ENCODE peak calls at places on chromosomes 4 and X, in nine cellular contexts. Z is heart left ventricle, R is gastrocnemius medialis, I is IMR-90, N is prostate gland, L is sigmoid colon, S is tibial nerve, E is HepG2, C is ovary. Q is an unnamed sample.

GRCh38 chrX:87702795-87703194 is 185.2 kb downstream of the KLHL4 start:
- DNase-seq in Z (no peak), R (no peak), I (no peak), N (no peak), L (no peak), S (no peak), E (no peak), C (no peak), Q (no peak)

GRCh38 chr4:124806403-124806802 is 93.9 kb upstream of the ANKRD50 start:
- DNase-seq in Z (no peak), R (no peak), I (peak; percentile 63), N (no peak), L (no peak), S (no peak), E (no peak), C (no peak), Q (no peak)

GRCh38 chr4:156999175-156999517 is 27.5 kb upstream of the PDGFC start:
- DNase-seq in Z (no peak), R (no peak), I (peak; percentile 97), N (peak; percentile 67), L (no peak), S (no peak), E (peak; percentile 79), C (peak; percentile 32), Q (no peak)

GRCh38 chrX:37824491-37825224 is 22.7 kb downstream of the DYNLT3 start:
- DNase-seq in Z (no peak), R (no peak), I (no peak), N (no peak), L (no peak), S (no peak), E (no peak), C (no peak), Q (no peak)

GRCh38 chr4:32440391-32440790 is 1720.2 kb downstream of the PCDH7 start:
- DNase-seq in Z (no peak), R (no peak), I (no peak), N (no peak), L (no peak), S (no peak), E (no peak), C (no peak), Q (no peak)

GRCh38 chr4:7396186-7396585 is 38.5 kb downstream of the PSAPL1 start:
- DNase-seq in Z (no peak), R (no peak), I (no peak), N (no peak), L (no peak), S (no peak), E (no peak), C (no peak), Q (no peak)

GRCh38 chrX:84363674-84364073 is 138.6 kb downstream of the HDX start:
- DNase-seq in Z (no peak), R (no peak), I (no peak), N (no peak), L (no peak), S (no peak), E (no peak), C (no peak), Q (no peak)

GRCh38 chr4:184899261-184900134 is 73.7 kb upstream of the ACSL1 start:
- DNase-seq in Z (peak; percentile 36), R (no peak), I (peak; percentile 8), N (peak; percentile 83), L (no peak), S (no peak), E (no peak), C (no peak), Q (no peak)

GRCh38 chrX:71859637-71860036 is 51.0 kb upstream of the NHSL2 start:
- DNase-seq in Z (no peak), R (no peak), I (peak; percentile 33), N (no peak), L (no peak), S (no peak), E (peak; percentile 12), C (no peak), Q (no peak)

GRCh38 chr4:136985683-136986082 is 546.6 kb downstream of the PCDH18 start:
- DNase-seq in Z (no peak), R (no peak), I (no peak), N (no peak), L (no peak), S (no peak), E (no peak), C (no peak), Q (no peak)
- TF ChIP-seq POLR2A in Z (no peak), R (no peak), I (no peak), N (no peak), L (no peak), S (no peak), E (no peak), C (no peak), Q (no peak)

DNA sequence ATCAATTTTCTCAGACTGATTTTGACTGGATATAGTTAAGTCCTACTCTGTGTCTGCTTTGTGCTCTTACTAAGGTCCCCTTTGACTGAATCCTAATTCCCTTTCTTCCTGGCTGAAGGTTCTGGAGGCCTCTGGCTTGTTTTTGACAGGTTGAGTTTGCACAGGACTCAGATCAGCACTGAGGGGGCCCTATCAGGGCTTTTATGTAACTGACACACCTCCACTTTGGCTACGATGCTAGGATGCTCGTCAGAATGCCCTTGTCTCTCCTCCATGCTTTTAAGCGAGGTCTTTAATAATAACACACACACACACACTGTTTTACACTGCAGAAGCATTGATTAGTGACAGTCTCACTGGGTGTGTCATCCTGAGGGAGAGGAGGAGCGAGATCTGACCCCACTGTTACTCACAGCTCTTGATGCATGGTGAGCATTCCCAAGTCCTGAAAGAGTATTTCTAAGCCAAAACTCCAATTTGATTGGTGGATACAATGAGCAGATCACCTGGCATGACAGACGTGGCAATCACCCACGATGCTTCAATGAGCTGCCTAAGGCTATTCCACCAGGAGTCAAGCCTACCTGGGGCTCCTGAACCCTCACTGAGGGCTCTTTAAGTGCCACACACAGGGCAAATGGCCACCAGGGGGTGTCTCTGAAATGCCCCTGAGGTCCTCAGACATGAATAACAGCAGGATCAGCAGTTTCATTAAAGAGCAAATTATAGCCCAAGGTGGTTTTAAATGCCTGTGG is 130.4 kb upstream of the CPEB2 start:
- DNase-seq in Z (no peak), R (no peak), I (no peak), N (no peak), L (no peak), S (no peak), E (peak; percentile 3), C (no peak), Q (no peak)
- TF ChIP-seq CTCF in Z (no peak), R (no peak), I (peak; percentile 2), N (no peak), L (no peak), S (no peak), E (peak; percentile 34), C (no peak), Q (peak; percentile 11)

GRCh38 chr4:57462843-57463242 is 352.7 kb upstream of the IGFBP7 start:
- DNase-seq in Z (no peak), R (no peak), I (no peak), N (no peak), L (no peak), S (no peak), E (no peak), C (no peak), Q (no peak)

GRCh38 chr4:57460967-57461366 is 350.8 kb upstream of the IGFBP7 start:
- DNase-seq in Z (no peak), R (no peak), I (no peak), N (no peak), L (no peak), S (no peak), E (no peak), C (no peak), Q (no peak)

DNA sequence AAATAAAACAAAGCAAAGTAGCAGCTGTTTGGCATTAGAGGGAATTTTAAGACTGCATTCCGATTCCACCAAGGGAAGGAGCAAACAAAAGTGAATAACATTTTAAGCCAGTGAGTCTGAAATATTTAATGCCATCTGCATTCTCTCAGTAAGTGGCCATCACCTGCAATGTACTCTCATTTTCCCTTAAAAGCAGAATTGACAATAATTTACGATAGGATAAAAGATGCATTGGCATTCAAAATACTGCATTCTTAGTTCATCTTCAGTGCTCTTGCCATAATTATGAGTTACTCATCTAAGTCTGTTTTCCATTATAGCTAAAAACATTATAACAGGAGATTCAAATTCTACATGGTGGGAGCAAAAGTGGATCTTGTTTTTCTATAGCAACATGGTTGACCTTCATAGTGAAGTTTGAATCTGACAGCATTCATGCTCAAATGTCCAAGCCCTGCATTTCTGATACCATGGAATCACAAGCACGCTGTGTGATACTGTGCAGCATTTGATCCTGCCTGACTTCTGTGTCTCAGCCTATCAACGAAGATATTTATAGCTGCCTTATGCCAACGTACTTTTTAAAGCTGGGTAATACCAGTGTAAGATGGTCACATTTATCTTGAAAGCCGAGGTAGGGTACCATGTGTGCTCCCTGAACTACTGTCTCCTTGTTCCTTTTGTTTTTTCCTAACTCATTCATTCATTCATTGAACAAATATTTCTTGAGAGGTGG is 355.3 kb upstream of the IGFBP7 start:
- DNase-seq in Z (no peak), R (no peak), I (no peak), N (no peak), L (no peak), S (no peak), E (no peak), C (no peak), Q (no peak)
- H3K4me3 ChIP-seq in Z (no peak overlapping the region), R (no peak overlapping the region), I (no peak overlapping the region), N (no peak overlapping the region), L (no peak overlapping the region), S (no peak overlapping the region), E (no peak overlapping the region), C (no peak overlapping the region), Q (no peak overlapping the region)

GRCh38 chr4:779555-779954 is 46.4 kb downstream of the CPLX1 start:
- DNase-seq in Z (no peak), R (no peak), I (no peak), N (no peak), L (no peak), S (no peak), E (no peak), C (no peak), Q (no peak)

GRCh38 chr4:783133-783541 is 42.8 kb downstream of the CPLX1 start:
- DNase-seq in Z (no peak), R (no peak), I (no peak), N (no peak), L (peak; percentile 65), S (peak; percentile 10), E (no peak), C (no peak), Q (no peak)

GRCh38 chr4:780730-781492 is 45.0 kb downstream of the CPLX1 start:
- DNase-seq in Z (no peak), R (no peak), I (peak; percentile 10), N (no peak), L (no peak), S (no peak), E (no peak), C (no peak), Q (no peak)

GRCh38 chr4:784401-785331 is 41.3 kb downstream of the CPLX1 start:
- DNase-seq in Z (no peak), R (no peak), I (no peak), N (no peak), L (peak; percentile 64), S (peak; percentile 13), E (no peak), C (no peak), Q (no peak)

DNA sequence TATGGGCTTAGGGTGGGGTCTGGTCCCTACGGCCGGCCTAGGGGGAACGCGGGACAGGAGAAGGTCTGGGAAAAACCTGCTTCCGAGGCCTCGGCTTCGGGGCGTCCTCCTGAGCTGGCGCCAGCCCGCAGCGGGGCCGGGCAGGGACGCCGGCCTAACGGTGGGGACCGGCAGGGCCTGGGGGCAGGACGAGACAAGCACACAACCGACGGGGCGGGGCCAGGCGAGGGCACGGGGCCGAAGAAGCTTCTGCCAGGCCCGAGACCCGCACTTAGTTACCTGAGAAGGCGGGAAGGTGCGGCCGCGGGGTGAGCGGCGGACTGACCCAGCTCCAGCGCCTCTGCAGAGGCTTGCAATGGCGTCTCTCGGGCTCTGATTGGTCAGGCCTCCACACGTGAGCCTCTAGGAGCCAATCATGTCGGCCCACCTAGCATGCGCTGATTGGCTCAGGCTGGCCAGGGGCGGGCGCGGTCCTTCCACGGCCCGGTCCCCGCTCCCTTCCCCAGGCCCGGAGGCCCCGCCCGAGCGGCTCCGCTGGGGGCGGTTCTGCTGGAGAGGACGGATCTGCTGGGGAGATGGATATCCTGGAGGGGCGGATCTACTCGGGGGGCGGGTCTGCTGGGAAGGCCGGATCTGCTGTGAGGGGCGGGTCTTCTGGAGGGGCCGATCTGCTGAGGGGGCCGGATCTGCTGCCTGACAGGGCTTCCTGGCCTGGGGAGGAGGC is 44.3 kb downstream of the CPLX1 start:
- DNase-seq in Z (peak; percentile 99), R (peak; percentile 97), I (peak; percentile 98), N (peak; percentile 98), L (peak; percentile 99), S (peak; percentile 98), E (peak; percentile 97), C (peak; percentile 99), Q (peak; percentile 96)
- TF ChIP-seq POLR2A in Z (peak; percentile 93), R (peak; percentile 97), I (peak; percentile 92), N (peak; percentile 95), L (peak; percentile 96), S (peak; percentile 95), E (no peak), C (peak; percentile 92), Q (no peak)